ENCODE peak calls at places on chromosomes 16 and 17, in four cellular contexts. M, C, G and R are unnamed samples.

GRCh38 chr16:3674513-3675295 is 20.2 kb downstream of the DNASE1 start:
- DNase-seq in M (no peak), C (no peak), G (no peak), R (no peak)

GRCh38 chr16:4378202-4378666 is 6.6 kb downstream of the VASN start:
- DNase-seq in M (no peak), C (no peak), G (no peak), R (no peak)

GRCh38 chr17:69539274-69539673 is 124.8 kb downstream of the MAP2K6 start:
- DNase-seq in M (no peak), C (no peak), G (no peak), R (no peak)

GRCh38 chr17:58313815-58314705 is 14.5 kb downstream of the TSPOAP1 start:
- DNase-seq in M (no peak), C (no peak), G (no peak), R (peak)

GRCh38 chr16:67199808-67200198 is 872 bp downstream of the ELMO3 start:
- DNase-seq in M (no peak), C (no peak), G (no peak), R (no peak)

GRCh38 chr17:65482201-65482600 is 79.2 kb downstream of the AXIN2 start:
- DNase-seq in M (no peak), C (no peak), G (no peak), R (no peak)

GRCh38 chr16:85245307-85246172 is 133.3 kb upstream of the CIBAR2 start:
- DNase-seq in M (peak), C (no peak), G (peak), R (peak)

GRCh38 chr17:50269477-50270429 is 4.5 kb upstream of the TMEM92 start:
- DNase-seq in M (peak), C (peak), G (peak), R (peak)

GRCh38 chr17:78868391-78868790 is 27.8 kb upstream of the USP36 start:
- DNase-seq in M (no peak), C (no peak), G (no peak), R (no peak)

GRCh38 chr17:8709006-8709405 is 35.6 kb downstream of the CCDC42 start:
- DNase-seq in M (peak), C (no peak), G (no peak), R (no peak)

GRCh38 chr17:83109793-83110645 is 30.6 kb downstream of the METRNL start:
- DNase-seq in M (peak), C (peak), G (peak), R (no peak)

GRCh38 chr17:836154-836553 is 54.0 kb downstream of the MRM3 start:
- DNase-seq in M (no peak), C (no peak), G (no peak), R (no peak)

GRCh38 chr16:62041401-62041800 is 5.2 kb upstream of the CDH8 start:
- DNase-seq in M (no peak), C (no peak), G (peak), R (no peak)

GRCh38 chr16:6725634-6726331 is 606.9 kb upstream of the RBFOX1 start:
- DNase-seq in M (no peak), C (no peak), G (peak), R (no peak)

GRCh38 chr16:8721693-8722348 is 47.4 kb downstream of the ABAT start:
- DNase-seq in M (no peak), C (no peak), G (no peak), R (peak)

GRCh38 chr17:36652716-36653115 is 51.3 kb downstream of the MRM1 start:
- DNase-seq in M (no peak), C (no peak), G (no peak), R (no peak)

GRCh38 chr17:55294042-55294751 is 29.4 kb downstream of the HLF start:
- DNase-seq in M (no peak), C (no peak), G (no peak), R (no peak)

GRCh38 chr17:7577327-7578199 is 1.9 kb upstream of the CD68 start:
- DNase-seq in M (no peak), C (no peak), G (no peak), R (no peak)
- TF ChIP-seq POLR2A in M (no peak), C (no peak), G (no peak), R (no peak)

DNA sequence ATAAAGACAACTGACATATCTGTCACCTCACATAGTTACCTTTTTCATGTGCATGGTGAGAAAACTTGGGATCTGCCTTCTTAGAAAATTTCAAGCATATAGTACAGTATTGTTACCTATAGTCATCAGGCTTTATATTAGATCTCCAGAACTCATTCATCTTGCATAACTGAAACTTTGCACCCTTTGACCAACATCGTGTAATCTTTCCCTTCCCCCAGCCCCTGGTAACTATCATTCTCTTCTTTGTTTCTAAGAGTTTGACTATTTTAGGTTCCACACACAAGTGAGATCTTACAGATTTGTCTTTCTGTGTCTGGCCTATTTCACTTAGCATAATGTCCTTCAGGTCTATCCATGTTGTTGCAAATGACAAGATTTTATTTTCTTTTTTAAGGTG is 22.9 kb upstream of the TBX4 start:
- DNase-seq in M (no peak), C (no peak), G (no peak), R (no peak)
- TF ChIP-seq POLR2A in M (no peak), C (no peak), G (no peak), R (no peak)

GRCh38 chr17:27294689-27295630 is 1.0 kb downstream of the WSB1 start:
- DNase-seq in M (peak), C (no peak), G (peak), R (peak)

GRCh38 chr17:27296427-27296979 is 2.6 kb downstream of the WSB1 start:
- DNase-seq in M (peak), C (no peak), G (peak), R (peak)

GRCh38 chr17:27295945-27296344 is 2.0 kb downstream of the WSB1 start:
- DNase-seq in M (peak), C (no peak), G (no peak), R (peak)

GRCh38 chr17:27293359-27293897 is 486 bp upstream of the WSB1 start:
- DNase-seq in M (no peak), C (no peak), G (no peak), R (no peak)

DNA sequence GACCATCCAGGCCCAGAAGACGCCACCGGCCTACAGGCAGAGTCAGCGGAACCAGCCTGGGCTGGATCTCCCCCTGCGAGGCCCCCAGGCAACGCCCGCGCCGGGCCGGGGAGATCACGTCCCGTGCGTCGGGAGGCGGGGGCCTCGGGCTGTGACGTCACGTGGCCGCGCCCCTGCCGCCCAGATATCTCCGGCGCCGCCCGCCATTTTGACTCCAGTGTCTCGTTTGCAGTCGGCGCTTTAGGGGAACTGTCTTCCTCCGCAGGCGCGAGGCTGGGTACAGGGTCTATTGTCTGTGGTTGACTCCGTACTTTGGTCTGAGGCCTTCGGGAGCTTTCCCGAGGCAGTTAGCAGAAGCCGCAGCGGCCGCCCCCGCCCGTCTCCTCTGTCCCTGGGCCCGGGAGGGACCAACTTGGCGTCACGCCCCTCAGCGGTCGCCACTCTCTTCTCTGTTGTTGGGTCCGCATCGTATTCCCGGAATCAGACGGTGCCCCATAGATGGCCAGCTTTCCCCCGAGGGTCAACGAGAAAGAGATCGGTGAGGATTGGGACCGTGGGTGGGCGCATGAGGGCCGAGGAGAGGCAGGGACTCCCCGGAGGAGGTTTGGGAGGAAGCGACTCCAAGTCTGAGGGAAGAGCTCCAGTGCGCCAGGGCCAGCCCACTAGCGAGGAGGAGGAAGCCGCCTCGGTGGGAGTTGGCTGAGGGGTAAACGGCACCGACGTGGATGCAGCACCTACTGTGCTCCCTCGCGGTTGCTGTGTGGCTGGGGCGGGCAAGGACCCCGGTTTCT is at the start of gene WSB1:
- DNase-seq in M (peak), C (peak), G (peak), R (peak)
- TF ChIP-seq POLR2A in M (peak), C (peak), G (peak), R (peak)

GRCh38 chr17:7190276-7190917 is 11.2 kb upstream of the ASGR1 start:
- DNase-seq in M (no peak), C (no peak), G (no peak), R (no peak)
- TF ChIP-seq POLR2A in M (no peak), C (no peak), G (no peak), R (no peak)

DNA sequence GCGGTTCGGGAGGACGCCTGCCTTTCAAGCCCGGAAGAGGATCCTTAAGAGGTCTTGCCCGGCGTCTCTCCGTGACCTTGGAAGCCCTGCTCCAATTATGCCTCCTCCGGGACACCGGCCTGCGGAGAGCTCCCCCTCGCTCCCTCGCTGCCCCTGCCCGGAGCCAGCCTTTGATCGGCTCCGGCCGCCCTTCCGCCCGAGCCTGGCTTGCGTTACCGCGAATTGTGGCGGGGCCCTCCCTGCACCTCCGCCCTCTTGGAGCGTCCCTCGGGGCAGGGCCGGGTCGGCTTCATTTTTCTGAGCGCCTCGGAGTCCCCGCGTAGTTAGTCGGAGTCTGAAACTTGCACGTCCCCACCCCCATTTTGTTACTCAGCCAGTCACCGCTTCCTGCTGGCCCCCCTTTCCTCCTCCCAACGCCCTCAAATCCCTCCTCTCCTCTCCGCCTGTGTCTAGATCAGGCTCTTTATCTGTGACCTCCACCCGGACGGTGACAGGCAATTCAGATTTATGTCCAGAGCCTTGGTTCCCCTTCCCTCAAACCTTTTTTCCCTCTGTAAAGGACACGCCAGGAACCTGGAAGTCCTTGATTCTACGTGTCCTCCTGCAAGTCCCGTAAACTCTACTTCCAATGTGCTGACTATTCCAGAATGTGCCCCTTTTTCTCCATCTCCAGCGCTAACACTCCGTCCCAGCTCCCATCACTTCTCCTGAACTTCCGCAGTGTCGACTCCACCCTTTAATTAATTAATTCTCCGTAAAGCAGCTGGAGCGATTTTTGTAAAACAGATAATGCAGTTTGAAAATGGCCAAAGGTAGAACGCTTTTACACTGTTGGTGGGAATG is 569 bp upstream of the RABEP2 start:
- DNase-seq in M (peak), C (peak), G (peak), R (peak)
- TF ChIP-seq POLR2A in M (peak), C (no peak), G (peak), R (no peak)

GRCh38 chr16:30371248-30371816 is 1.0 kb upstream of the TBC1D10B start:
- DNase-seq in M (no peak), C (no peak), G (no peak), R (no peak)
- TF ChIP-seq POLR2A in M (peak), C (no peak), G (no peak), R (no peak)